ENCODE peak calls at places on chromosome 20, in nine cellular contexts. S, U, P, V, A, M, C, Y and W are unnamed samples.

GRCh38 chr20:1368448-1369199 is 24.2 kb downstream of the FKBP1A start:
- DNase-seq in P (no peak), U (no peak), S (no peak), A (no peak), V (no peak), M (no peak), Y (no peak), C (no peak), W (no peak)

GRCh38 chr20:58494923-58495622 is 20.1 kb downstream of the APCDD1L start:
- DNase-seq in S (no peak), C (no peak), P (no peak), Y (no peak), U (no peak), V (no peak), A (no peak), M (no peak), W (no peak)

GRCh38 chr20:61982240-61982950 is 83.3 kb downstream of the TAF4 start:
- DNase-seq in M (no peak), Y (no peak), U (no peak), P (no peak), C (no peak), A (no peak), V (peak), S (no peak), W (no peak)

GRCh38 chr20:41738584-41739193 is 120.5 kb upstream of the CHD6 start:
- DNase-seq in U (peak), A (no peak), C (peak), Y (peak), S (peak), V (peak), P (peak), M (peak), W (peak)

GRCh38 chr20:10565922-10566897 is 107.6 kb downstream of the JAG1 start:
- DNase-seq in M (no peak), C (peak), Y (no peak), A (no peak), S (no peak), U (no peak), V (no peak), P (no peak), W (no peak)

GRCh38 chr20:16647875-16648597 is 74.8 kb upstream of the KIF16B start:
- DNase-seq in A (no peak), S (no peak), M (no peak), U (no peak), C (no peak), Y (no peak), P (no peak), V (no peak), W (no peak)

GRCh38 chr20:33724439-33725094 is 4.5 kb upstream of the PXMP4 start:
- DNase-seq in U (no peak), A (no peak), P (no peak), S (no peak), C (no peak), M (no peak), Y (no peak), V (no peak), W (no peak)

GRCh38 chr20:1393507-1393882 is 641 bp upstream of the FKBP1A start:
- DNase-seq in V (no peak), C (no peak), S (no peak), P (no peak), M (no peak), U (no peak), A (no peak), Y (no peak), W (no peak)

GRCh38 chr20:46139908-46140482 is 21.9 kb downstream of the CD40 start:
- DNase-seq in V (no peak), U (no peak), P (no peak), S (no peak), M (no peak), C (no peak), Y (no peak), A (no peak), W (peak)

GRCh38 chr20:32332614-32333013 is 25.5 kb upstream of the ASXL1 start:
- DNase-seq in C (no peak), S (no peak), A (no peak), M (no peak), U (no peak), P (peak), V (no peak), Y (no peak), W (peak)

GRCh38 chr20:60073504-60073903 is 115.3 kb downstream of the CDH26 start:
- DNase-seq in P (no peak), V (no peak), A (no peak), S (no peak), Y (no peak), M (no peak), U (no peak), C (no peak), W (no peak)

GRCh38 chr20:10812738-10813327 is 139.0 kb upstream of the JAG1 start:
- DNase-seq in U (no peak), M (no peak), S (no peak), A (no peak), P (no peak), Y (no peak), V (no peak), C (no peak), W (no peak)

GRCh38 chr20:63102720-63103375 is 96.1 kb upstream of the BHLHE23 start:
- DNase-seq in C (peak), A (peak), V (peak), U (peak), M (no peak), P (peak), S (peak), Y (peak), W (peak)

GRCh38 chr20:5612476-5613291 is 137.5 kb upstream of the SHLD1 start:
- DNase-seq in A (no peak), M (no peak), S (no peak), C (no peak), U (no peak), Y (no peak), V (no peak), P (no peak), W (no peak)

GRCh38 chr20:57322476-57322875 is 7.1 kb upstream of the SPO11 start:
- DNase-seq in P (no peak), M (no peak), C (no peak), S (no peak), V (no peak), U (no peak), Y (peak), A (no peak), W (no peak)
- H3K27ac ChIP-seq in P (no peak), M (no peak), C (no peak), S (no peak), V (no peak), U (no peak), Y (no peak), A (peak), W (no peak)

DNA sequence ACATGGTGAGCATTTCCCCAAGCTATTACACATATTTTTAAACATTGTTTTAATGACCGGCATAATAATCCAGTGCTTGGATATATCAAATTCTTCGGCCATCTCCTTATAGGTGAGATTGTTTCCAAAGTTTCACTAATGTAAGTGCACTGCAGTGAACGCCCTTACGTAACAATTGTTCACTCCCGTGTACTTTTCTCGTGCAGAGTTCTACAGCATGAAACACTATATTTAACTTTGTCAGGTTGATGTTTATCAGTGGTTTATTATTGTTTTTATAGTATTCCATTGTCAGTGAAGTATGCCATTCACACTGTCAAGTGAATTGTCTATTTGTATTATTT is 3.4 kb upstream of the GZF1 start:
- DNase-seq in M (no peak), U (no peak), A (no peak), P (no peak), Y (no peak), C (no peak), S (no peak), V (no peak), W (no peak)
- H3K27ac ChIP-seq in M (peak), U (peak), A (peak), P (peak), Y (peak), C (peak), S (peak), V (peak), W (peak)

GRCh38 chr20:13873814-13874213 is 89.0 kb downstream of the NDUFAF5 start:
- DNase-seq in P (no peak), C (no peak), Y (no peak), A (no peak), U (no peak), M (no peak), V (no peak), S (no peak), W (no peak)
- H3K27ac ChIP-seq in P (no peak), C (no peak), Y (no peak), A (peak), U (no peak), M (no peak), V (no peak), S (no peak), W (no peak)

DNA sequence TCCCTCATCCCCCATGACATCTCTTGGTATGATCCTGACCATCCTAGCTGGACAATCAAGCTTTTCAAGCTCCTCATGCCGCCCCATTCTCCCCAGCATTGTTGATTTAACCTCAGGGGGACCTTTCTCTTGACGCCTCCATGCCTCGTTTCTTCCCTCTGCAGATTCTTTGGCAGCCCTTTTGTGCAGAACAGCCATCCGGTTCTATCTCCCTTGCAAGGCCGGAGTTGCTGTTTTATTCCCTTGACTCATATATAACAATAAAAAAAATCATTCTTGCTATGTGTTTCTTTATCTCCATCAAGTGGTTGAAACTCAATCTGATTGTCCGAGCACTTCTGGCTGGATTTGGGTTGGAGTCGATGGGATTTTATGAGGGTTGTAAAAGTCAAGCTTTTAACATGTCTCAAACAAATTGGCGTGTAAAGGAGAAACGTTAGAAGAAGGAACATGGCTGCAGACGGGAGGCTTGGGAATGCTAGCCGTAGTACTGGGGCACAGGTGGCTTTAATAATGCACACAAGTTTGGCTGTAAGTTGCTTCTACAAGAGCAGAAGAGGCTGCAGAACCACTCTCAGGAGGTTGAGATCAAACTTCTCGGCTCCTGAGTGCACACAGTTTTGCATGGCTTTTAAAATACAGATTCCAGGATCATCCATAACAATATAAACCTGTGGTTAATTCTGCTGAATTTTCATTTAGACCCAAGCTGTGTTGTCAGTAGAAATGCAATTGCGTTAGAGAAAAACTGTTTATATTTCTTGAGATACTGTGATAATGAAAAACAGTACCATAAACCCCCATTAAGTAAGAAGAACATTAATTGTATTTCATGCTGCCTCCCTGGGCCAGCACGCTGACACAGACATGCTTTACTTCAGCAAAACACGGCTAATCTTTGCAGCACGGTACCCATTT is 4.1 kb upstream of the SULF2 start:
- DNase-seq in U (no peak), C (no peak), A (no peak), V (no peak), S (no peak), P (no peak), Y (no peak), M (no peak), W (no peak)
- H3K27ac ChIP-seq in U (no peak), C (no peak), A (peak), V (no peak), S (no peak), P (no peak), Y (no peak), M (no peak), W (no peak)

GRCh38 chr20:18011951-18012645 is 43.3 kb downstream of the MGME1 start:
- DNase-seq in A (no peak), S (no peak), C (no peak), U (no peak), P (no peak), V (no peak), M (no peak), Y (no peak), W (no peak)

GRCh38 chr20:18011482-18011881 is 42.7 kb downstream of the MGME1 start:
- DNase-seq in Y (no peak), P (no peak), U (no peak), V (no peak), A (no peak), S (no peak), M (no peak), C (no peak), W (no peak)

GRCh38 chr20:18007534-18008292 is 38.9 kb downstream of the MGME1 start:
- DNase-seq in M (peak), A (peak), Y (peak), U (peak), S (no peak), C (no peak), P (peak), V (no peak), W (peak)

GRCh38 chr20:18006684-18007083 is 37.9 kb downstream of the MGME1 start:
- DNase-seq in A (no peak), P (no peak), M (no peak), S (no peak), V (no peak), C (no peak), U (no peak), Y (no peak), W (no peak)

DNA sequence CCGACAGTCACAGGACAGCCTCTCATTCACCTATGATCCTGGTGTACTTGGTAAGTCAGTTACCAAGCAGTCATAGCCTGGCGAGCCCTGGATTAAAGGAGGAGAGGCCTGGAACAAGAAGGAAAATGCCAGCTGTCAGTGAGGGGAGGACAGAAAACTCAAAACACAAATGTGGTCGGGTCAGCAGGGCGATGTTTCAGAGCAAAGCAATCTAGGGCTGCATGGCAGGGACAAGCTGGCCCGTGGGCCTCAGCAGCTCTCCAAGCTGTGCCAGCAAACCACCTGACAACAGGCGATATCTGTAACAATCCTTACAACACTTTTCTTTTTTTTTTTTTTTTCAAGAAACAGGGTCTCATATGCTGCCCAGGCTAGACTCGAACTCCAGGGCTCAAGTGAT is 40.3 kb downstream of the MGME1 start:
- DNase-seq in U (no peak), V (no peak), M (no peak), Y (no peak), C (no peak), P (no peak), S (no peak), A (no peak), W (no peak)
- H3K27ac ChIP-seq in U (no peak), V (no peak), M (no peak), Y (no peak), C (no peak), P (no peak), S (no peak), A (no peak), W (no peak)

GRCh38 chr20:37343994-37344355 is 2.0 kb upstream of the SRC start:
- DNase-seq in C (no peak), V (no peak), A (no peak), P (no peak), S (no peak), Y (no peak), M (no peak), U (no peak), W (no peak)

GRCh38 chr20:37344506-37345338 is 1.2 kb upstream of the SRC start:
- DNase-seq in V (no peak), A (no peak), Y (peak), C (peak), U (no peak), S (no peak), M (no peak), P (no peak), W (peak)

GRCh38 chr20:37342231-37343177 is 3.4 kb upstream of the SRC start:
- DNase-seq in S (no peak), U (no peak), A (no peak), C (peak), P (no peak), M (no peak), V (no peak), Y (no peak), W (peak)

GRCh38 chr20:37341632-37342031 is 4.3 kb upstream of the SRC start:
- DNase-seq in S (no peak), U (no peak), V (no peak), Y (no peak), M (no peak), A (no peak), P (no peak), C (no peak), W (no peak)

DNA sequence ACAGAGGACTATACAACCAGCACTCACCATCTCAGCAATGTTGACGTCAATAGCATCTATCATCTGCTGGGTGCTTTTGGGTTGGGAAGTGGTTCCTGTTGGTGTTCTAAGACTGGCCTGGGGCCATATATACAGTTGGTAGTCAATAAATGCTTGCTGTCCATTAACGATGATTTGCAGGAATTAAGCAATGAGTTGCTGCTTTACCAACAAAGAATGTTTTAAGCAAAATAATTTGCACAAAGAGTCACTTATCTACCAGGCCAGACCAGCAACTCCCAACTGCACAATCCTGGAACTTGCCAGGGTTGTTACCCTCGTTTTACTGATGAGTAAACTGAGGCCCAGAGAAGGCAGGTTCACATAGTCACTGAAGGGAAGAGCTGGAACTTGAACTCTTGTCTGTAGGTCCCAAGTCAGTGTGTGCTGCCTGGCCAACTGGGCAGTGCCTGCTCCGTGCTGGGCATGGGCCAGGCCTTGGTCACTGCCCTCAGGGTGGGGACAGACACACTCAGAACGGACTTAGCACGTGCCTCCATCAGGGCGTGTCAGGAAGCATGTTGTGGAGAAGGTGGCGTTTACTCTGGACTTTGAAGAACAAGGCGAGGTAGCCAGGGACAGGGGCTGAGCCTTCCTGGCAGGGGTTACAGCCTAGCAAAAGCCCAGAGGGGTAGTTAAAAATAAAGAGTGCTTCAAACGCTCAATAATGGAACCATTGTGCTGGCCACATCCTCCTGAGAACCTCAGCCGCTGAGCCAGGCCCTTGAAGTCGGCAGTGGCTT is 2.5 kb upstream of the SRC start:
- DNase-seq in S (no peak), V (peak), C (peak), U (no peak), P (no peak), Y (peak), M (no peak), A (no peak), W (no peak)
- H3K27ac ChIP-seq in S (no peak), V (no peak), C (peak), U (no peak), P (no peak), Y (peak), M (no peak), A (no peak), W (peak)